ENCODE peak calls at places on chromosomes 6 and 20, in ten cellular contexts. One of them, this sample, is unnamed.

GRCh38 chr6:169420912-169421543 is 167.4 kb upstream of the THBS2 start:
- DNase-seq in EL: no peak
- DNase-seq in GOT3: no peak
- DNase-seq in NCI-H460: peak
- DNase-seq in HL-60: no peak
- DNase-seq in germinal center: no peak
- DNase-seq in smooth muscle cell of the brain vasculature: no peak
- DNase-seq in caudate nucleus: no peak
- DNase-seq in iPS-NIHi11: no peak
- DNase-seq in GM12865: peak
- DNase-seq in this sample: no peak

GRCh38 chr20:831251-831650 is 2.3 kb upstream of the FAM110A start:
- DNase-seq in HL-60: no peak
- DNase-seq in GM12865: no peak
- DNase-seq in GOT3: no peak
- DNase-seq in germinal center: no peak
- DNase-seq in EL: no peak
- DNase-seq in iPS-NIHi11: no peak
- DNase-seq in NCI-H460: no peak
- DNase-seq in smooth muscle cell of the brain vasculature: no peak
- DNase-seq in caudate nucleus: no peak
- DNase-seq in this sample: no peak

GRCh38 chr20:38932457-38933120 is 6.4 kb downstream of the FAM83D start:
- DNase-seq in caudate nucleus: no peak
- DNase-seq in NCI-H460: no peak
- DNase-seq in HL-60: no peak
- DNase-seq in smooth muscle cell of the brain vasculature: no peak
- DNase-seq in germinal center: no peak
- DNase-seq in GOT3: no peak
- DNase-seq in EL: peak
- DNase-seq in iPS-NIHi11: no peak
- DNase-seq in GM12865: no peak
- DNase-seq in this sample: no peak

GRCh38 chr20:62812181-62812906 is 4.5 kb upstream of the COL9A3 start:
- DNase-seq in EL: no peak
- DNase-seq in GM12865: no peak
- DNase-seq in iPS-NIHi11: no peak
- DNase-seq in HL-60: no peak
- DNase-seq in GOT3: no peak
- DNase-seq in germinal center: no peak
- DNase-seq in smooth muscle cell of the brain vasculature: no peak
- DNase-seq in caudate nucleus: no peak
- DNase-seq in NCI-H460: no peak
- DNase-seq in this sample: no peak

GRCh38 chr6:30821862-30822784 is 62.2 kb upstream of the DDR1 start:
- DNase-seq in smooth muscle cell of the brain vasculature: no peak
- DNase-seq in EL: peak
- DNase-seq in HL-60: no peak
- DNase-seq in germinal center: peak
- DNase-seq in GM12865: peak
- DNase-seq in GOT3: no peak
- DNase-seq in caudate nucleus: no peak
- DNase-seq in NCI-H460: peak
- DNase-seq in iPS-NIHi11: no peak
- DNase-seq in this sample: no peak

GRCh38 chr6:1605822-1606532 is 3.7 kb upstream of the FOXC1 start:
- DNase-seq in NCI-H460: no peak
- DNase-seq in iPS-NIHi11: no peak
- DNase-seq in EL: peak
- DNase-seq in caudate nucleus: no peak
- DNase-seq in HL-60: no peak
- DNase-seq in GM12865: no peak
- DNase-seq in GOT3: no peak
- DNase-seq in germinal center: no peak
- DNase-seq in smooth muscle cell of the brain vasculature: no peak
- DNase-seq in this sample: no peak

GRCh38 chr6:37180075-37180474 is 10.1 kb downstream of the PIM1 start:
- DNase-seq in caudate nucleus: no peak
- DNase-seq in HL-60: no peak
- DNase-seq in EL: no peak
- DNase-seq in GOT3: no peak
- DNase-seq in NCI-H460: no peak
- DNase-seq in smooth muscle cell of the brain vasculature: no peak
- DNase-seq in germinal center: no peak
- DNase-seq in iPS-NIHi11: no peak
- DNase-seq in GM12865: no peak
- DNase-seq in this sample: no peak

GRCh38 chr20:36532388-36532787 is 8.9 kb upstream of the MYL9 start:
- DNase-seq in germinal center: no peak
- DNase-seq in caudate nucleus: no peak
- DNase-seq in HL-60: no peak
- DNase-seq in GOT3: no peak
- DNase-seq in EL: no peak
- DNase-seq in GM12865: no peak
- DNase-seq in smooth muscle cell of the brain vasculature: no peak
- DNase-seq in NCI-H460: no peak
- DNase-seq in iPS-NIHi11: no peak
- DNase-seq in this sample: no peak

GRCh38 chr20:60465439-60465838 is 507.2 kb downstream of the CDH26 start:
- DNase-seq in GOT3: no peak
- DNase-seq in caudate nucleus: no peak
- DNase-seq in smooth muscle cell of the brain vasculature: no peak
- DNase-seq in germinal center: no peak
- DNase-seq in GM12865: no peak
- DNase-seq in HL-60: no peak
- DNase-seq in iPS-NIHi11: no peak
- DNase-seq in EL: no peak
- DNase-seq in NCI-H460: no peak
- DNase-seq in this sample: no peak

GRCh38 chr6:143562143-143562542 is 50.6 kb upstream of the FUCA2 start:
- DNase-seq in iPS-NIHi11: no peak
- DNase-seq in GOT3: no peak
- DNase-seq in HL-60: no peak
- DNase-seq in caudate nucleus: no peak
- DNase-seq in NCI-H460: no peak
- DNase-seq in germinal center: no peak
- DNase-seq in GM12865: no peak
- DNase-seq in EL: no peak
- DNase-seq in smooth muscle cell of the brain vasculature: no peak
- DNase-seq in this sample: no peak

GRCh38 chr6:106870069-106870468 is 104.5 kb downstream of the CD24 start:
- DNase-seq in iPS-NIHi11: no peak
- DNase-seq in GM12865: no peak
- DNase-seq in germinal center: no peak
- DNase-seq in HL-60: no peak
- DNase-seq in caudate nucleus: no peak
- DNase-seq in smooth muscle cell of the brain vasculature: no peak
- DNase-seq in EL: peak
- DNase-seq in GOT3: no peak
- DNase-seq in NCI-H460: no peak
- DNase-seq in this sample: no peak

This sample was measured in effector memory CD4-positive, alpha-beta T cell.